ENCODE peak calls at places on chromosomes 1 and 21, in six cellular contexts. M, J, V, A, K and B are unnamed samples.

GRCh38 chr1:119743776-119744597 is 24.7 kb downstream of the HMGCS2 start:
- DNase-seq in M (peak), J (peak), V (peak), A (peak), K (peak), B (peak)

GRCh38 chr1:155776414-155776813 is 80.6 kb downstream of the GON4L start:
- DNase-seq in M (no peak), J (no peak), V (no peak), A (no peak), K (no peak), B (no peak)

GRCh38 chr21:14757533-14758327 is 211.6 kb upstream of the SAMSN1 start:
- DNase-seq in M (no peak), J (no peak), V (no peak), A (no peak), K (no peak), B (no peak)

GRCh38 chr1:209029737-209030136 is 553.8 kb upstream of the CAMK1G start:
- DNase-seq in M (peak), J (no peak), V (peak), A (no peak), K (no peak), B (no peak)

GRCh38 chr1:244159646-244160045 is 108.6 kb downstream of the ZBTB18 start:
- DNase-seq in M (no peak), J (no peak), V (no peak), A (no peak), K (no peak), B (no peak)

GRCh38 chr1:113998361-113998760 is 19.1 kb downstream of the OLFML3 start:
- DNase-seq in M (no peak), J (no peak), V (no peak), A (peak), K (no peak), B (no peak)

GRCh38 chr1:11789126-11790067 is 16.4 kb downstream of the MTHFR start:
- DNase-seq in M (no peak), J (no peak), V (no peak), A (no peak), K (no peak), B (no peak)

GRCh38 chr1:114032271-114033218 is 53.3 kb downstream of the OLFML3 start:
- DNase-seq in M (no peak), J (no peak), V (peak), A (no peak), K (no peak), B (no peak)

GRCh38 chr1:149934326-149934725 is 2.4 kb downstream of the MTMR11 start:
- DNase-seq in M (no peak), J (no peak), V (no peak), A (no peak), K (no peak), B (no peak)

GRCh38 chr1:218547901-218548730 is 203.0 kb downstream of the TGFB2 start:
- DNase-seq in M (no peak), J (no peak), V (no peak), A (no peak), K (no peak), B (no peak)

GRCh38 chr21:25863747-25864146 is 129.0 kb downstream of the GABPA start:
- DNase-seq in M (no peak), J (no peak), V (no peak), A (no peak), K (no peak), B (no peak)

GRCh38 chr1:108801101-108801500 is 54.6 kb downstream of the STXBP3 start:
- DNase-seq in M (no peak), J (no peak), V (no peak), A (no peak), K (no peak), B (no peak)

GRCh38 chr21:18725653-18726052 is 322.1 kb upstream of the TMPRSS15 start:
- DNase-seq in M (no peak), J (no peak), V (peak), A (peak), K (no peak), B (no peak)

GRCh38 chr1:241311056-241311746 is 45.8 kb downstream of the RGS7 start:
- DNase-seq in M (no peak), J (no peak), V (peak), A (peak), K (no peak), B (no peak)

GRCh38 chr1:17128361-17128760 is 9.1 kb upstream of the PADI2 start:
- DNase-seq in M (no peak), J (no peak), V (peak), A (peak), K (no peak), B (no peak)

GRCh38 chr1:159084867-159085266 is 8.3 kb upstream of the AIM2 start:
- DNase-seq in M (no peak), J (no peak), V (no peak), A (no peak), K (no peak), B (no peak)

GRCh38 chr1:119910617-119911016 is 14.3 kb upstream of the ADAM30 start:
- DNase-seq in M (no peak), J (no peak), V (no peak), A (no peak), K (no peak), B (no peak)

GRCh38 chr1:5403935-5404334 is 588.3 kb downstream of the NPHP4 start:
- DNase-seq in M (no peak), J (no peak), V (no peak), A (no peak), K (no peak), B (no peak)

GRCh38 chr1:17866451-17867029 is 111.4 kb downstream of the ACTL8 start:
- DNase-seq in M (no peak), J (no peak), V (peak), A (peak), K (no peak), B (no peak)